ENCODE peak calls at places on chromosomes 16 and 17, in eight cellular contexts. One of them, this sample, is unnamed.

GRCh38 chr16:11801481-11802021 is 4.5 kb upstream of the ZC3H7A start:
- DNase-seq in H9: no peak
- DNase-seq in left ventricle myocardium inferior: no peak
- DNase-seq in upper lobe of left lung: no peak
- DNase-seq in WTC11: no peak
- DNase-seq in nephron progenitor cell: no peak
- DNase-seq in breast epithelium: no peak
- DNase-seq in fibroblast of pulmonary artery: no peak
- DNase-seq in this sample: no peak

GRCh38 chr17:57468932-57469775 is 212.8 kb downstream of the MSI2 start:
- DNase-seq in H9: no peak
- DNase-seq in left ventricle myocardium inferior: no peak
- DNase-seq in upper lobe of left lung: no peak
- DNase-seq in WTC11: no peak
- DNase-seq in nephron progenitor cell: no peak
- DNase-seq in breast epithelium: no peak
- DNase-seq in fibroblast of pulmonary artery: no peak
- DNase-seq in this sample: no peak

GRCh38 chr16:72991211-72991610 is 56.7 kb downstream of the ZFHX3 start:
- DNase-seq in H9: no peak
- DNase-seq in left ventricle myocardium inferior: no peak
- DNase-seq in upper lobe of left lung: no peak
- DNase-seq in WTC11: no peak
- DNase-seq in nephron progenitor cell: no peak
- DNase-seq in breast epithelium: no peak
- DNase-seq in fibroblast of pulmonary artery: no peak
- DNase-seq in this sample: no peak

GRCh38 chr17:66200685-66201092 is 8.8 kb upstream of the CEP112 start:
- DNase-seq in H9: peak
- DNase-seq in left ventricle myocardium inferior: no peak
- DNase-seq in upper lobe of left lung: peak
- DNase-seq in WTC11: peak
- DNase-seq in nephron progenitor cell: peak
- DNase-seq in breast epithelium: no peak
- DNase-seq in fibroblast of pulmonary artery: peak
- DNase-seq in this sample: no peak

GRCh38 chr17:42577140-42577531 is 393 bp downstream of the PSMC3IP start:
- DNase-seq in H9: no peak
- DNase-seq in left ventricle myocardium inferior: no peak
- DNase-seq in upper lobe of left lung: no peak
- DNase-seq in WTC11: no peak
- DNase-seq in nephron progenitor cell: no peak
- DNase-seq in breast epithelium: no peak
- DNase-seq in fibroblast of pulmonary artery: no peak
- DNase-seq in this sample: no peak

GRCh38 chr16:54171855-54172537 is 114.6 kb downstream of the IRX3 start:
- DNase-seq in H9: no peak
- DNase-seq in left ventricle myocardium inferior: no peak
- DNase-seq in upper lobe of left lung: no peak
- DNase-seq in WTC11: no peak
- DNase-seq in nephron progenitor cell: no peak
- DNase-seq in breast epithelium: no peak
- DNase-seq in fibroblast of pulmonary artery: peak
- DNase-seq in this sample: no peak

GRCh38 chr17:63698381-63698885 is 1.5 kb downstream of the LIMD2 start:
- DNase-seq in H9: no peak
- DNase-seq in left ventricle myocardium inferior: no peak
- DNase-seq in upper lobe of left lung: no peak
- DNase-seq in WTC11: no peak
- DNase-seq in nephron progenitor cell: no peak
- DNase-seq in breast epithelium: no peak
- DNase-seq in fibroblast of pulmonary artery: no peak
- DNase-seq in this sample: no peak

GRCh38 chr17:44688675-44689491 is 693 bp downstream of the CCDC43 start:
- DNase-seq in H9: no peak
- DNase-seq in left ventricle myocardium inferior: no peak
- DNase-seq in upper lobe of left lung: no peak
- DNase-seq in WTC11: no peak
- DNase-seq in nephron progenitor cell: no peak
- DNase-seq in breast epithelium: no peak
- DNase-seq in fibroblast of pulmonary artery: peak
- DNase-seq in this sample: no peak

GRCh38 chr17:79204261-79204660 is 129.6 kb downstream of the ENGASE start:
- DNase-seq in H9: no peak
- DNase-seq in left ventricle myocardium inferior: no peak
- DNase-seq in upper lobe of left lung: no peak
- DNase-seq in WTC11: no peak
- DNase-seq in nephron progenitor cell: no peak
- DNase-seq in breast epithelium: no peak
- DNase-seq in fibroblast of pulmonary artery: no peak
- DNase-seq in this sample: no peak

GRCh38 chr16:49795513-49795912 is 60.4 kb downstream of the ZNF423 start:
- DNase-seq in H9: no peak
- DNase-seq in left ventricle myocardium inferior: no peak
- DNase-seq in upper lobe of left lung: no peak
- DNase-seq in WTC11: no peak
- DNase-seq in nephron progenitor cell: no peak
- DNase-seq in breast epithelium: no peak
- DNase-seq in fibroblast of pulmonary artery: no peak
- DNase-seq in this sample: no peak

DNA sequence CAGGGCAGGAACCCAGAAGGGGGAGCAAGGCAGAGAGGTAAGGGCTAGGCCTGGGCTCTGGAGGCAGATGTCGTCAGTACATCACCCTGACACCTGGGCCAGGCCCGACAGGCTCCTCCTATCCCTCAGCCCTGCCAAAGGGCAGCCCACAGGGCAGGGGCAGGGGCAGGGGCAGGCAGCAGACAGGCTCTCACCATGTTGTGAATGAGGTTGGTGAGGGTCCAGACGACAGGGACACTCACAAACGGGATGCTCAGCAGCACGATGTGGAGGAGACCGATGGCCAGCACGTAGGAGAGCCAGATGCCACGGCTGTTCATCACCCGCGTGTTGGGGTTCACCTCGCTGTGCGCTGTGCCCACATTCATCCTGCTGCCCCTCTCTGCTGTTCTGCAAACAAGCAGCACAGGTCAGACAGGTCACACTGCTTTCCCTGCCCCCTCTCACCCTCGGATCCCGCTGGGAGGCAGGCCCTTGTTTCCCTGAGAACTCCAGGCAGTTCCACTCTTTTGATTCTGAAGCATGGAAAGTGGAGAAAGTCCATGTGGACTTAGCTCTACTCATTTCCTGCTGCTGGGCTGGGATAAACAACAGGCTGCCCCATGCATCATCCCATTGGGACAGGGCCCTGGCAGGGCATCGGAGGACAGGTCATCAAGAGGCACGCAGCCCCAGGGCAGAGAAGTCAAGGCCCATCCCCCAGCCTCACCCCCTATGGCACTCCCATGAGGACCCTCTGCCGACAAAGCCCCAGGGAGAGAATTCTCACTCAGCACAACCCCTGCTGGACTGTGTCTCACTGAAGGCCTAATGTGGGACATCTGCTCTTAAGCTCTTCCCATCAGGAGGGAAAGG is 3.3 kb downstream of the ORMDL3 start:
- DNase-seq in H9: peak
- DNase-seq in left ventricle myocardium inferior: no peak
- DNase-seq in upper lobe of left lung: no peak
- DNase-seq in WTC11: peak
- DNase-seq in nephron progenitor cell: peak
- DNase-seq in breast epithelium: no peak
- DNase-seq in fibroblast of pulmonary artery: peak
- DNase-seq in this sample: no peak
- TF ChIP-seq CTCF in H9: peak
- TF ChIP-seq CTCF in left ventricle myocardium inferior: no peak
- TF ChIP-seq CTCF in upper lobe of left lung: no peak
- TF ChIP-seq CTCF in WTC11: no peak
- TF ChIP-seq CTCF in nephron progenitor cell: no peak
- TF ChIP-seq CTCF in breast epithelium: no peak
- TF ChIP-seq CTCF in fibroblast of pulmonary artery: peak
- TF ChIP-seq CTCF in this sample: peak

GRCh38 chr17:76588182-76588581 is 2.5 kb upstream of the ST6GALNAC2 start:
- DNase-seq in H9: no peak
- DNase-seq in left ventricle myocardium inferior: no peak
- DNase-seq in upper lobe of left lung: no peak
- DNase-seq in WTC11: no peak
- DNase-seq in nephron progenitor cell: no peak
- DNase-seq in breast epithelium: no peak
- DNase-seq in fibroblast of pulmonary artery: no peak
- DNase-seq in this sample: no peak

GRCh38 chr17:76586741-76587487 is 1.3 kb upstream of the ST6GALNAC2 start:
- DNase-seq in H9: no peak
- DNase-seq in left ventricle myocardium inferior: no peak
- DNase-seq in upper lobe of left lung: no peak
- DNase-seq in WTC11: peak
- DNase-seq in nephron progenitor cell: peak
- DNase-seq in breast epithelium: no peak
- DNase-seq in fibroblast of pulmonary artery: no peak
- DNase-seq in this sample: no peak

GRCh38 chr17:76585048-76585648 is 512 bp downstream of the ST6GALNAC2 start:
- DNase-seq in H9: peak
- DNase-seq in left ventricle myocardium inferior: no peak
- DNase-seq in upper lobe of left lung: peak
- DNase-seq in WTC11: peak
- DNase-seq in nephron progenitor cell: peak
- DNase-seq in breast epithelium: no peak
- DNase-seq in fibroblast of pulmonary artery: no peak
- DNase-seq in this sample: no peak

GRCh38 chr17:76584427-76585047 is 1.1 kb downstream of the ST6GALNAC2 start:
- DNase-seq in H9: no peak
- DNase-seq in left ventricle myocardium inferior: no peak
- DNase-seq in upper lobe of left lung: peak
- DNase-seq in WTC11: peak
- DNase-seq in nephron progenitor cell: peak
- DNase-seq in breast epithelium: no peak
- DNase-seq in fibroblast of pulmonary artery: no peak
- DNase-seq in this sample: no peak

GRCh38 chr17:76585649-76586593 is at the start of gene ST6GALNAC2:
- DNase-seq in H9: no peak
- DNase-seq in left ventricle myocardium inferior: peak
- DNase-seq in upper lobe of left lung: peak
- DNase-seq in WTC11: peak
- DNase-seq in nephron progenitor cell: peak
- DNase-seq in breast epithelium: peak
- DNase-seq in fibroblast of pulmonary artery: peak
- DNase-seq in this sample: no peak
- TF ChIP-seq CTCF in H9: no peak
- TF ChIP-seq CTCF in left ventricle myocardium inferior: peak
- TF ChIP-seq CTCF in upper lobe of left lung: peak
- TF ChIP-seq CTCF in WTC11: no peak
- TF ChIP-seq CTCF in nephron progenitor cell: no peak
- TF ChIP-seq CTCF in breast epithelium: peak
- TF ChIP-seq CTCF in fibroblast of pulmonary artery: peak
- TF ChIP-seq CTCF in this sample: peak

GRCh38 chr16:30082545-30083090 is 6.8 kb downstream of the PPP4C start:
- DNase-seq in H9: no peak
- DNase-seq in left ventricle myocardium inferior: no peak
- DNase-seq in upper lobe of left lung: no peak
- DNase-seq in WTC11: no peak
- DNase-seq in nephron progenitor cell: no peak
- DNase-seq in breast epithelium: no peak
- DNase-seq in fibroblast of pulmonary artery: no peak
- DNase-seq in this sample: no peak
- TF ChIP-seq CTCF in H9: peak
- TF ChIP-seq CTCF in left ventricle myocardium inferior: no peak
- TF ChIP-seq CTCF in upper lobe of left lung: no peak
- TF ChIP-seq CTCF in WTC11: no peak
- TF ChIP-seq CTCF in nephron progenitor cell: no peak
- TF ChIP-seq CTCF in breast epithelium: no peak
- TF ChIP-seq CTCF in fibroblast of pulmonary artery: peak
- TF ChIP-seq CTCF in this sample: no peak

DNA sequence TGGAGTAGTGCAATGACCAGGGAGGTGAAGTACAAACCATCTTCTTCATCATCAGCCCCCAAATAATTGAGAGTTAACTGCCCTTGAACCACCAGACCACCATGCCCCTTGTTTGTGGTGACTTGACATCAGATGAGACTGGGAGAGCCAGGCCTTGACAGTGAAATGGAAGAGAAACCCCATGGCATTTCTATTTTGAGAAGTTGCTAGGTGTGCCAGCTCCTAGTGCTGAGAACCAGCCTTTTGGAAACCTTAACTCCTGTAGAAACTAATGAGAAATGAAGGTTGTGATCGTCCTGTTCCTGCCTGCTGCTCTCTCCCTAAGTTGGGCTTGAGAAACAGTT is 2.8 kb downstream of the TMEM94 start:
- DNase-seq in H9: no peak
- DNase-seq in left ventricle myocardium inferior: no peak
- DNase-seq in upper lobe of left lung: no peak
- DNase-seq in WTC11: no peak
- DNase-seq in nephron progenitor cell: no peak
- DNase-seq in breast epithelium: no peak
- DNase-seq in fibroblast of pulmonary artery: no peak
- DNase-seq in this sample: no peak
- TF ChIP-seq CTCF in H9: no peak
- TF ChIP-seq CTCF in left ventricle myocardium inferior: no peak
- TF ChIP-seq CTCF in upper lobe of left lung: no peak
- TF ChIP-seq CTCF in WTC11: no peak
- TF ChIP-seq CTCF in nephron progenitor cell: no peak
- TF ChIP-seq CTCF in breast epithelium: no peak
- TF ChIP-seq CTCF in fibroblast of pulmonary artery: no peak
- TF ChIP-seq CTCF in this sample: no peak

GRCh38 chr16:57146735-57147134 is 39.1 kb downstream of the PSME3IP1 start:
- DNase-seq in H9: peak
- DNase-seq in left ventricle myocardium inferior: no peak
- DNase-seq in upper lobe of left lung: peak
- DNase-seq in WTC11: peak
- DNase-seq in nephron progenitor cell: no peak
- DNase-seq in breast epithelium: no peak
- DNase-seq in fibroblast of pulmonary artery: no peak
- DNase-seq in this sample: no peak
- TF ChIP-seq CTCF in H9: peak
- TF ChIP-seq CTCF in left ventricle myocardium inferior: peak
- TF ChIP-seq CTCF in upper lobe of left lung: no peak
- TF ChIP-seq CTCF in WTC11: peak
- TF ChIP-seq CTCF in nephron progenitor cell: peak
- TF ChIP-seq CTCF in breast epithelium: peak
- TF ChIP-seq CTCF in fibroblast of pulmonary artery: peak
- TF ChIP-seq CTCF in this sample: no peak

GRCh38 chr17:46977348-46977747 is 1.7 kb downstream of the RPRML start:
- DNase-seq in H9: peak
- DNase-seq in left ventricle myocardium inferior: no peak
- DNase-seq in upper lobe of left lung: no peak
- DNase-seq in WTC11: peak
- DNase-seq in nephron progenitor cell: peak
- DNase-seq in breast epithelium: no peak
- DNase-seq in fibroblast of pulmonary artery: peak
- DNase-seq in this sample: no peak
- TF ChIP-seq CTCF in H9: peak
- TF ChIP-seq CTCF in left ventricle myocardium inferior: peak
- TF ChIP-seq CTCF in upper lobe of left lung: no peak
- TF ChIP-seq CTCF in WTC11: peak
- TF ChIP-seq CTCF in nephron progenitor cell: peak
- TF ChIP-seq CTCF in breast epithelium: no peak
- TF ChIP-seq CTCF in fibroblast of pulmonary artery: peak
- TF ChIP-seq CTCF in this sample: peak

GRCh38 chr16:85010931-85011845 is at the start of gene ZDHHC7:
- DNase-seq in H9: peak
- DNase-seq in left ventricle myocardium inferior: peak
- DNase-seq in upper lobe of left lung: peak
- DNase-seq in WTC11: peak
- DNase-seq in nephron progenitor cell: peak
- DNase-seq in breast epithelium: peak
- DNase-seq in fibroblast of pulmonary artery: peak
- DNase-seq in this sample: peak
- TF ChIP-seq CTCF in H9: peak
- TF ChIP-seq CTCF in left ventricle myocardium inferior: no peak
- TF ChIP-seq CTCF in upper lobe of left lung: peak
- TF ChIP-seq CTCF in WTC11: no peak
- TF ChIP-seq CTCF in nephron progenitor cell: no peak
- TF ChIP-seq CTCF in breast epithelium: no peak
- TF ChIP-seq CTCF in fibroblast of pulmonary artery: no peak
- TF ChIP-seq CTCF in this sample: no peak

GRCh38 chr16:25126820-25127232 is 15.3 kb downstream of the LCMT1 start:
- DNase-seq in H9: no peak
- DNase-seq in left ventricle myocardium inferior: no peak
- DNase-seq in upper lobe of left lung: peak
- DNase-seq in WTC11: no peak
- DNase-seq in nephron progenitor cell: no peak
- DNase-seq in breast epithelium: no peak
- DNase-seq in fibroblast of pulmonary artery: peak
- DNase-seq in this sample: no peak
- TF ChIP-seq CTCF in H9: peak
- TF ChIP-seq CTCF in left ventricle myocardium inferior: peak
- TF ChIP-seq CTCF in upper lobe of left lung: peak
- TF ChIP-seq CTCF in WTC11: no peak
- TF ChIP-seq CTCF in nephron progenitor cell: no peak
- TF ChIP-seq CTCF in breast epithelium: peak
- TF ChIP-seq CTCF in fibroblast of pulmonary artery: peak
- TF ChIP-seq CTCF in this sample: peak